ENCODE peak calls at places on chromosome 9, in five cellular contexts. J, U, K, Y and I are unnamed samples.

GRCh38 chr9:121013911-121014310 is 36.2 kb downstream of the C5 start:
- DNase-seq in J (no peak), U (no peak), K (no peak), Y (no peak), I (no peak)

GRCh38 chr9:98192503-98193335 is at the start of gene CORO2A:
- DNase-seq in J (peak; percentile 76), U (peak; percentile 86), K (peak; percentile 93), Y (no peak), I (peak; percentile 47)

GRCh38 chr9:13614060-13614459 is 334.6 kb upstream of the MPDZ start:
- DNase-seq in J (no peak), U (no peak), K (no peak), Y (no peak), I (no peak)

GRCh38 chr9:17063535-17064135 is 71.2 kb upstream of the CNTLN start:
- DNase-seq in J (no peak), U (no peak), K (peak; percentile 36), Y (peak; percentile 29), I (peak; percentile 44)

GRCh38 chr9:128218518-128219389 is 15.6 kb downstream of the DNM1 start:
- DNase-seq in J (peak; percentile 85), U (peak; percentile 96), K (peak; percentile 98), Y (peak; percentile 86), I (peak; percentile 94)

GRCh38 chr9:82475584-82476328 is 487.2 kb downstream of the SPATA31D1 start:
- DNase-seq in J (no peak), U (no peak), K (no peak), Y (no peak), I (no peak)

GRCh38 chr9:32877103-32877502 is 93.8 kb downstream of the TMEM215 start:
- DNase-seq in J (no peak), U (no peak), K (no peak), Y (no peak), I (no peak)

GRCh38 chr9:68500457-68501158 is 40.1 kb downstream of the TMEM252 start:
- DNase-seq in J (no peak), U (no peak), K (peak; percentile 6), Y (no peak), I (no peak)

GRCh38 chr9:113675475-113675941 is 200.6 kb upstream of the ZNF618 start:
- DNase-seq in J (no peak), U (peak; percentile 83), K (no peak), Y (peak; percentile 73), I (no peak)

GRCh38 chr9:27539479-27540441 is 10.1 kb upstream of the MOB3B start:
- DNase-seq in J (no peak), U (no peak), K (no peak), Y (no peak), I (no peak)

GRCh38 chr9:134679616-134680392 is 38.2 kb downstream of the COL5A1 start:
- DNase-seq in J (no peak), U (no peak), K (no peak), Y (no peak), I (no peak)

GRCh38 chr9:129751841-129752801 is 721 bp downstream of the PTGES start:
- DNase-seq in J (no peak), U (no peak), K (no peak), Y (no peak), I (no peak)

GRCh38 chr9:8261737-8262136 is 462.2 kb upstream of the DMAC1 start:
- DNase-seq in J (no peak), U (no peak), K (no peak), Y (no peak), I (no peak)

GRCh38 chr9:14993061-14993800 is 83.0 kb upstream of the FREM1 start:
- DNase-seq in J (peak; percentile 3), U (peak; percentile 92), K (no peak), Y (peak; percentile 56), I (no peak)

GRCh38 chr9:97366889-97367288 is 45.0 kb upstream of the TDRD7 start:
- DNase-seq in J (no peak), U (no peak), K (no peak), Y (no peak), I (no peak)

GRCh38 chr9:129109504-129109903 is 1.1 kb downstream of the CRAT start:
- DNase-seq in J (no peak), U (no peak), K (peak; percentile 58), Y (no peak), I (peak; percentile 15)

GRCh38 chr9:19840953-19841352 is 52.1 kb upstream of the SLC24A2 start:
- DNase-seq in J (no peak), U (no peak), K (no peak), Y (no peak), I (no peak)

GRCh38 chr9:121822093-121823085 is 171.0 kb downstream of the DAB2IP start:
- DNase-seq in J (peak; percentile 16), U (peak; percentile 59), K (no peak), Y (no peak), I (no peak)

GRCh38 chr9:107782381-107782780 is 292.8 kb upstream of the KLF4 start:
- DNase-seq in J (no peak), U (no peak), K (no peak), Y (no peak), I (no peak)

GRCh38 chr9:76599970-76600369 is 141.0 kb downstream of the GCNT1 start:
- DNase-seq in J (no peak), U (no peak), K (no peak), Y (no peak), I (no peak)

GRCh38 chr9:109086221-109086620 is 33.5 kb downstream of the TMEM245 start:
- DNase-seq in J (no peak), U (no peak), K (no peak), Y (no peak), I (no peak)

GRCh38 chr9:110750272-110750671 is 81.7 kb downstream of the MUSK start:
- DNase-seq in J (no peak), U (peak; percentile 56), K (no peak), Y (no peak), I (no peak)

GRCh38 chr9:133708123-133708769 is 29.9 kb downstream of the SARDH start:
- DNase-seq in J (no peak), U (peak; percentile 41), K (no peak), Y (no peak), I (no peak)

GRCh38 chr9:133830310-133830709 is 92.2 kb upstream of the SARDH start:
- DNase-seq in J (no peak), U (no peak), K (no peak), Y (no peak), I (no peak)

DNA sequence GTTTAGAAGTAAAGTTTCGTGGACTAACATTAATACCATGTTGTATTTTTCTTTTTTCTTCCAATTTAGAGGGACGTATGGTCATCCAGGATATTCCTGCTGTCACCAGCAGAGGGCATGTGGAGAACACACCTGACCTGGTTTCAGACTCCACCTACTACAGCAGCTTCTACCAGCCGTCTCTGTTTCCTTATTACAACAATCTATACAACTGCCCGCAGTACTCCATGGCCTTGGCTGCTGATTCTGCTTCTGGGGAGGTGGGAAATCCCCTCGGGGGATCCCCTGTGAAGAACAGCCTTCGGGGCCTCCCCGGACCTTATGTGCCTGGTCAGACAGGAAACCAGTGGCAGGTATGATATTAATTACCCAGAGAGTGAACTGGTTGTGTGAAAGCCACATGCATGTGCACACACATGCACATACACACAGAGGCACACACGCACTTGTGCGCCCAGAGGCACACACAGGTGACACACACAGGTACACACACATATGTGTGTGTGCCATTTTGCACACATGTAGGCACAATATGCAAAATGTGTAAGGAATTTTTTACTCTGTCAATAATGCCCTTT is 52.4 kb downstream of the DMRT1 start:
- DNase-seq in J (peak; percentile 34), U (no peak), K (peak; percentile 66), Y (peak; percentile 19), I (peak; percentile 69)
- H3K4me3 ChIP-seq in J (no peak overlapping the region), U (no peak overlapping the region), K (no peak overlapping the region), Y (no peak overlapping the region), I (peak overlapping the region; percentile 21)

DNA sequence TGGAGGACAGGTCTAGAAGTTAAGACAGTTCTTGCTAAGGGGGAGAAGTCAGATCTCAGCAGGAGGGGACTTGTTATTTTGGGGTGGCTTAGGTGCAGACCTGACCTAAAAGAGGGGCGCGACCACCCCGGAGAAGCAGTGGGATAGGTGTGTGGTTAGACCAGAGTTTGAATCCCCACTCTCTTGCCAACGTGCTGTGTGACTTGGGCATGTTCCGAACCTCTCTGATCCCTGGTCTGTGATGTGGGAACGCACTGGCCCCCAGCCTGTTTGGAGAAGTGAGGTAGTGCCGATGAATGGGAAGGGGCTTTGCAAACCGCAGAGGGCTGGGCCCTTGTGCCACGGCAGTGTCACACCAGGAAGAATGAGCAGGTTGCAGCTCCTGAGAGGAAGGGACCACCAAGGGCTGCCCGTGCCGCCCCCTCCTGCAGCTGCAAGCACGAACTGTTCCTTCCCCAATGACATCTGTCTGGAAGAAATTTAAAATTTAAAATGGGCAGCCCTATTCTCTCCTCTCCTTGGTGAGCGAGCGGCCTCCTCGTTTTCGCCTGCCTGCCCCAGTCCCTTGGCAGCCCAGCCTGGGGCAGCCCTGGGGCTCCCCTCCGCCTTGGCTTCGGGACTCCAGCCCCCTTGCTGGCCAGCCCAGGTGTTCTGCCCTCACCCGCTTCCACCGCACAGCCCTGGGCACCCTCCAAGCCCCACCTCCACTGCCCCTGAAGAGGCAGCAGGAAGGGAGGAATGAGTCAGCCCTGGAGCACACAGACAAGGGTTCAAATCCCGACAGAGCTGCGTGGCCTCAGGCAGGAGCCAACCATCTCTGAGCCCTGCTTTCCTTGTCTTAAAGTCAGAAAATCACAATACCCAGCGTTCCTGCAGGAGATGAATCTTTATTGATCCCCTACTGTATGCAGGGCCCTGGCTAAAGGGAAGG is 1.6 kb downstream of the FIBCD1 start:
- DNase-seq in J (no peak), U (no peak), K (no peak), Y (no peak), I (no peak)
- H3K4me3 ChIP-seq in J (no peak overlapping the region), U (no peak overlapping the region), K (no peak overlapping the region), Y (no peak overlapping the region), I (no peak overlapping the region)

GRCh38 chr9:93827545-93828330 is 127.4 kb downstream of the BARX1 start:
- DNase-seq in J (no peak), U (peak; percentile 70), K (peak; percentile 43), Y (no peak), I (peak; percentile 1)
- H3K4me3 ChIP-seq in J (no peak overlapping the region), U (no peak overlapping the region), K (no peak overlapping the region), Y (peak overlapping the region; percentile 29), I (no peak overlapping the region)

DNA sequence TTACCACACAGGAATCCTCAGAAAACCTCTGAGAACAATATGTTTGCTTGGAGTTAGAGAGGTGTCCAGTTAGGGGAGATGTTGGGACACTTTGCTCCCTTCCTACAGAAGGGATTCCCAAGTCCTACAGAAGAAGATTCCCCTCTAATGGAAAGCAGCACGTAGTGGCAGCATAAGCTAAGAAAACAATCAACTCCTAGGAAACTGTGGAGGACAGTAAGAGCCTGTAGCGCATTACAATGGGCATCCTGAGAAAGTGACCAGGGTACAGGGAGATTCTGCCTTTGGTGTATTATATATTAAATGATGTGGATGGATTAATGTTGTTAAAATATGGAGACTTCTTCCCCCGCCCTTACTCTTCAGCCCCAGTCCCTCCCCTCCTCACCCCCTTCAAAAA is 13.9 kb upstream of the RIC1 start:
- DNase-seq in J (no peak), U (no peak), K (no peak), Y (no peak), I (no peak)
- H3K4me3 ChIP-seq in J (no peak overlapping the region), U (no peak overlapping the region), K (no peak overlapping the region), Y (no peak overlapping the region), I (no peak overlapping the region)

GRCh38 chr9:131405858-131406566 is 12.1 kb downstream of the PRRC2B start:
- DNase-seq in J (no peak), U (no peak), K (no peak), Y (no peak), I (peak; percentile 59)
- H3K4me3 ChIP-seq in J (peak overlapping the region; percentile 33), U (peak overlapping the region; percentile 1), K (no peak overlapping the region), Y (no peak overlapping the region), I (peak overlapping the region; percentile 31)

GRCh38 chr9:136552117-136552685 is 6.4 kb upstream of the NOTCH1 start:
- DNase-seq in J (no peak), U (no peak), K (no peak), Y (no peak), I (peak; percentile 54)
- H3K4me3 ChIP-seq in J (no peak overlapping the region), U (no peak overlapping the region), K (no peak overlapping the region), Y (no peak overlapping the region), I (no peak overlapping the region)